ENCODE peak calls at places on chromosomes 16 and 17, in eight cellular contexts. One of them, this sample, is unnamed.

GRCh38 chr16:15483857-15484256 is 49.5 kb downstream of the BMERB1 start:
- DNase-seq in fibroblast of mammary gland: no peak
- DNase-seq in prostate gland: no peak
- DNase-seq in AG10803: no peak
- DNase-seq in ovary: no peak
- DNase-seq in GM06990: no peak
- DNase-seq in HL-60: peak
- DNase-seq in Caco-2: no peak
- DNase-seq in this sample: no peak

GRCh38 chr16:50453446-50453845 is 84.7 kb upstream of the BRD7 start:
- DNase-seq in HL-60: no peak
- DNase-seq in AG10803: no peak
- DNase-seq in fibroblast of mammary gland: no peak
- DNase-seq in prostate gland: no peak
- DNase-seq in Caco-2: no peak
- DNase-seq in GM06990: no peak
- DNase-seq in ovary: no peak
- DNase-seq in this sample: no peak

GRCh38 chr17:80586464-80587228 is 42.0 kb downstream of the RPTOR start:
- DNase-seq in Caco-2: no peak
- DNase-seq in ovary: no peak
- DNase-seq in prostate gland: no peak
- DNase-seq in HL-60: peak
- DNase-seq in GM06990: no peak
- DNase-seq in fibroblast of mammary gland: no peak
- DNase-seq in AG10803: no peak
- DNase-seq in this sample: peak

GRCh38 chr17:63932008-63932561 is at the start of gene CD79B:
- DNase-seq in prostate gland: no peak
- DNase-seq in Caco-2: no peak
- DNase-seq in HL-60: no peak
- DNase-seq in ovary: no peak
- DNase-seq in fibroblast of mammary gland: no peak
- DNase-seq in AG10803: no peak
- DNase-seq in GM06990: peak
- DNase-seq in this sample: no peak

GRCh38 chr16:11372073-11372923 is 27.0 kb downstream of the RMI2 start:
- DNase-seq in Caco-2: no peak
- DNase-seq in prostate gland: no peak
- DNase-seq in ovary: no peak
- DNase-seq in fibroblast of mammary gland: peak
- DNase-seq in AG10803: no peak
- DNase-seq in HL-60: no peak
- DNase-seq in GM06990: no peak
- DNase-seq in this sample: no peak

GRCh38 chr17:71176315-71176714 is 944.5 kb upstream of the SOX9 start:
- DNase-seq in prostate gland: no peak
- DNase-seq in ovary: no peak
- DNase-seq in Caco-2: no peak
- DNase-seq in AG10803: no peak
- DNase-seq in GM06990: no peak
- DNase-seq in fibroblast of mammary gland: no peak
- DNase-seq in HL-60: no peak
- DNase-seq in this sample: no peak

GRCh38 chr16:19095699-19096098 is 18.1 kb upstream of the ITPRIPL2 start:
- DNase-seq in HL-60: no peak
- DNase-seq in prostate gland: no peak
- DNase-seq in AG10803: no peak
- DNase-seq in fibroblast of mammary gland: no peak
- DNase-seq in ovary: no peak
- DNase-seq in GM06990: peak
- DNase-seq in Caco-2: no peak
- DNase-seq in this sample: no peak

GRCh38 chr16:31568577-31569359 is 41.1 kb downstream of the AHSP start:
- DNase-seq in fibroblast of mammary gland: peak
- DNase-seq in AG10803: peak
- DNase-seq in prostate gland: peak
- DNase-seq in ovary: no peak
- DNase-seq in GM06990: no peak
- DNase-seq in Caco-2: no peak
- DNase-seq in HL-60: no peak
- DNase-seq in this sample: no peak

GRCh38 chr17:83019376-83019775 is 60.0 kb upstream of the METRNL start:
- DNase-seq in GM06990: no peak
- DNase-seq in fibroblast of mammary gland: no peak
- DNase-seq in prostate gland: no peak
- DNase-seq in ovary: no peak
- DNase-seq in Caco-2: no peak
- DNase-seq in AG10803: no peak
- DNase-seq in HL-60: no peak
- DNase-seq in this sample: no peak

GRCh38 chr17:49986396-49987289 is 8.4 kb downstream of the DLX3 start:
- DNase-seq in prostate gland: no peak
- DNase-seq in fibroblast of mammary gland: no peak
- DNase-seq in AG10803: no peak
- DNase-seq in Caco-2: peak
- DNase-seq in ovary: no peak
- DNase-seq in GM06990: no peak
- DNase-seq in HL-60: no peak
- DNase-seq in this sample: no peak

GRCh38 chr17:78257810-78258322 is 26.4 kb downstream of the TMEM235 start:
- DNase-seq in prostate gland: no peak
- DNase-seq in GM06990: peak
- DNase-seq in fibroblast of mammary gland: no peak
- DNase-seq in ovary: peak
- DNase-seq in Caco-2: peak
- DNase-seq in AG10803: no peak
- DNase-seq in HL-60: peak
- DNase-seq in this sample: no peak

GRCh38 chr17:81335388-81336157 is 40.5 kb upstream of the SLC38A10 start:
- DNase-seq in GM06990: no peak
- DNase-seq in HL-60: no peak
- DNase-seq in fibroblast of mammary gland: no peak
- DNase-seq in prostate gland: no peak
- DNase-seq in ovary: peak
- DNase-seq in Caco-2: no peak
- DNase-seq in AG10803: no peak
- DNase-seq in this sample: no peak

GRCh38 chr17:65455154-65455971 is 106.1 kb downstream of the AXIN2 start:
- DNase-seq in prostate gland: no peak
- DNase-seq in GM06990: no peak
- DNase-seq in Caco-2: no peak
- DNase-seq in ovary: no peak
- DNase-seq in HL-60: no peak
- DNase-seq in AG10803: no peak
- DNase-seq in fibroblast of mammary gland: no peak
- DNase-seq in this sample: no peak

GRCh38 chr17:42163113-42163512 is 8.3 kb upstream of the RAB5C start:
- DNase-seq in GM06990: no peak
- DNase-seq in ovary: no peak
- DNase-seq in HL-60: no peak
- DNase-seq in AG10803: no peak
- DNase-seq in fibroblast of mammary gland: no peak
- DNase-seq in Caco-2: peak
- DNase-seq in prostate gland: no peak
- DNase-seq in this sample: no peak

GRCh38 chr17:61208301-61209098 is 191.1 kb upstream of the TBX2 start:
- DNase-seq in Caco-2: no peak
- DNase-seq in prostate gland: no peak
- DNase-seq in GM06990: no peak
- DNase-seq in AG10803: no peak
- DNase-seq in HL-60: no peak
- DNase-seq in ovary: no peak
- DNase-seq in fibroblast of mammary gland: peak
- DNase-seq in this sample: no peak
- H3K4me3 ChIP-seq in Caco-2: peak
- H3K4me3 ChIP-seq in prostate gland: no peak
- H3K4me3 ChIP-seq in GM06990: no peak
- H3K4me3 ChIP-seq in AG10803: no peak
- H3K4me3 ChIP-seq in HL-60: no peak
- H3K4me3 ChIP-seq in ovary: no peak
- H3K4me3 ChIP-seq in fibroblast of mammary gland: no peak
- H3K4me3 ChIP-seq in this sample: no peak

GRCh38 chr17:2013994-2014317 is 11.2 kb downstream of the RTN4RL1 start:
- DNase-seq in GM06990: no peak
- DNase-seq in ovary: no peak
- DNase-seq in HL-60: no peak
- DNase-seq in AG10803: no peak
- DNase-seq in fibroblast of mammary gland: no peak
- DNase-seq in prostate gland: no peak
- DNase-seq in Caco-2: no peak
- DNase-seq in this sample: no peak

GRCh38 chr17:2012499-2012898 is 12.6 kb downstream of the RTN4RL1 start:
- DNase-seq in Caco-2: no peak
- DNase-seq in fibroblast of mammary gland: no peak
- DNase-seq in ovary: no peak
- DNase-seq in GM06990: no peak
- DNase-seq in prostate gland: no peak
- DNase-seq in HL-60: peak
- DNase-seq in AG10803: no peak
- DNase-seq in this sample: no peak

GRCh38 chr17:2017274-2017941 is 7.7 kb downstream of the RTN4RL1 start:
- DNase-seq in fibroblast of mammary gland: no peak
- DNase-seq in prostate gland: no peak
- DNase-seq in GM06990: no peak
- DNase-seq in AG10803: no peak
- DNase-seq in Caco-2: no peak
- DNase-seq in ovary: no peak
- DNase-seq in HL-60: no peak
- DNase-seq in this sample: no peak

GRCh38 chr17:2016494-2016893 is 8.6 kb downstream of the RTN4RL1 start:
- DNase-seq in AG10803: no peak
- DNase-seq in HL-60: no peak
- DNase-seq in Caco-2: no peak
- DNase-seq in GM06990: no peak
- DNase-seq in ovary: no peak
- DNase-seq in prostate gland: no peak
- DNase-seq in fibroblast of mammary gland: no peak
- DNase-seq in this sample: no peak

DNA sequence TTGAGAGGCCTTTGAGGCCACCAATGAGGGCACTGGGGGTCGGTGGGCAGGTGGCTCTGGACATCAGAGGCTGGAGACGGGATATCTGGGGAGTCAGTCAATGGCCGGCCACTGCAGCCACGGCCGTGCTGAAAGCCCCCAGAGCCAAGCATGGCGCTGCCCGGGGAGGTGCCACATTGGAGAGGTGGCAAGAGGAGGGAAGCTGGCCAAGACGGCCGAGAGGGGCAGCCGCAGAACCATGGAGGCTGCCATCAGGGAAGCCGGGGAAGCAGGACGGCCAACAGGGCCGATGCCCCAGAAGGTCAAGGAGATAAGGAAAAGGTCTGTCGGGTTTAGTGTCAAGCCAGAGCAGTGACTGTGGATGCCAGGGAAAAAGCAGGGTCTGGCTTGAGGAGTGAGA is 9.8 kb downstream of the RTN4RL1 start:
- DNase-seq in fibroblast of mammary gland: no peak
- DNase-seq in HL-60: no peak
- DNase-seq in Caco-2: no peak
- DNase-seq in prostate gland: no peak
- DNase-seq in GM06990: no peak
- DNase-seq in ovary: no peak
- DNase-seq in AG10803: no peak
- DNase-seq in this sample: no peak
- H3K4me3 ChIP-seq in fibroblast of mammary gland: no peak
- H3K4me3 ChIP-seq in HL-60: no peak
- H3K4me3 ChIP-seq in Caco-2: no peak
- H3K4me3 ChIP-seq in prostate gland: no peak
- H3K4me3 ChIP-seq in GM06990: no peak
- H3K4me3 ChIP-seq in ovary: no peak
- H3K4me3 ChIP-seq in AG10803: no peak
- H3K4me3 ChIP-seq in this sample: no peak

GRCh38 chr16:82650804-82651203 is 24.0 kb downstream of the CDH13 start:
- DNase-seq in HL-60: no peak
- DNase-seq in AG10803: no peak
- DNase-seq in GM06990: no peak
- DNase-seq in prostate gland: no peak
- DNase-seq in Caco-2: no peak
- DNase-seq in ovary: no peak
- DNase-seq in fibroblast of mammary gland: no peak
- DNase-seq in this sample: no peak

GRCh38 chr16:82652826-82653225 is 26.1 kb downstream of the CDH13 start:
- DNase-seq in GM06990: no peak
- DNase-seq in Caco-2: no peak
- DNase-seq in HL-60: no peak
- DNase-seq in prostate gland: no peak
- DNase-seq in AG10803: no peak
- DNase-seq in fibroblast of mammary gland: no peak
- DNase-seq in ovary: no peak
- DNase-seq in this sample: no peak

GRCh38 chr16:82649766-82650165 is 23.0 kb downstream of the CDH13 start:
- DNase-seq in AG10803: no peak
- DNase-seq in GM06990: no peak
- DNase-seq in fibroblast of mammary gland: no peak
- DNase-seq in Caco-2: no peak
- DNase-seq in ovary: no peak
- DNase-seq in prostate gland: no peak
- DNase-seq in HL-60: no peak
- DNase-seq in this sample: no peak

GRCh38 chr16:82653550-82654511 is 27.1 kb downstream of the CDH13 start:
- DNase-seq in HL-60: no peak
- DNase-seq in ovary: no peak
- DNase-seq in GM06990: peak
- DNase-seq in AG10803: peak
- DNase-seq in Caco-2: peak
- DNase-seq in prostate gland: no peak
- DNase-seq in fibroblast of mammary gland: peak
- DNase-seq in this sample: no peak

DNA sequence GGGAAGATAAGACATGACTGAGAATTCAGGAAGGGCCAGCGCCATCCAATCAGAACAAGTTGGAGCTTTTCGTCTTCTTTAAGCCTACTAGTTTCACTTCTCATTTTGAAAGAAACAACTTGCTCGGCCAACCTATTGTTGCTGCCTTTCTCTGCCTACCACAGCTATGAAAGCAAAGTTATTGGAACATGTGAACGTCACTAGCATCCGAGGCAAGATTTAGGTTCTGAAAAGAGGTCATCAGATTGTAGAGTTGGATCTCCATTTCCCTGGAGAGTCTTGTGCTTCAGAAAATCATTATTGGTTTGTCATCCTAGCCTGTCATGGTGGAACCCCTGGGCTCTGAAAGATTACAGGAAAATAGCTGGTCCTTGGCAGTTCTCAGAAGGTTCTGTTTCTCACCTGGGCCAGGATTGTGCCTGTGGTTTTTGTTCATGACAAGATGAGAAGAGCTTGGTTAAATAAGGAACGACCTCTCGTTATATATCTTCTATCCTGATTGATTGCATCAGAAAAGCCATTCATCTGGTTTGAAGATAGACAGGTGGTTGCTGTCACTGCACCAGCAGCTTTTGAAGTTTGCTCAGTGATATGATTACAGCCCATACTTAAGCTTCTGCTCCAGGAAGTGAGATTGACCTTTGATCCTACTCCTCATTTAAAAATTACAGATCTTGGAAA is 25.3 kb downstream of the CDH13 start:
- DNase-seq in HL-60: no peak
- DNase-seq in AG10803: no peak
- DNase-seq in prostate gland: no peak
- DNase-seq in Caco-2: peak
- DNase-seq in GM06990: peak
- DNase-seq in ovary: no peak
- DNase-seq in fibroblast of mammary gland: no peak
- DNase-seq in this sample: no peak
- H3K4me3 ChIP-seq in HL-60: no peak
- H3K4me3 ChIP-seq in AG10803: no peak
- H3K4me3 ChIP-seq in prostate gland: no peak
- H3K4me3 ChIP-seq in Caco-2: no peak
- H3K4me3 ChIP-seq in GM06990: peak
- H3K4me3 ChIP-seq in ovary: no peak
- H3K4me3 ChIP-seq in fibroblast of mammary gland: no peak
- H3K4me3 ChIP-seq in this sample: no peak

GRCh38 chr16:76946879-76947278 is 244.1 kb upstream of the MON1B start:
- DNase-seq in AG10803: peak
- DNase-seq in HL-60: no peak
- DNase-seq in Caco-2: no peak
- DNase-seq in GM06990: no peak
- DNase-seq in ovary: no peak
- DNase-seq in fibroblast of mammary gland: peak
- DNase-seq in prostate gland: peak
- DNase-seq in this sample: peak
- H3K4me3 ChIP-seq in AG10803: no peak
- H3K4me3 ChIP-seq in HL-60: no peak
- H3K4me3 ChIP-seq in Caco-2: no peak
- H3K4me3 ChIP-seq in GM06990: no peak
- H3K4me3 ChIP-seq in ovary: no peak
- H3K4me3 ChIP-seq in fibroblast of mammary gland: no peak
- H3K4me3 ChIP-seq in prostate gland: no peak
- H3K4me3 ChIP-seq in this sample: no peak